ENCODE peak calls at places on chromosomes 11 and 22, in ten cellular contexts. I is heart right ventricle, D is psoas muscle, H is mammary epithelial cell, W is neural progenitor cell, S is adrenal gland, V is right lobe of liver, A is colonic mucosa, Q is pancreas, R is OCI-LY7. M is an unnamed sample.

GRCh38 chr22:30990675-30991074 is 21.6 kb downstream of the TUG1 start:
- DNase-seq in V (no peak), I (no peak), W (no peak), S (no peak), Q (no peak), R (no peak), D (no peak), H (no peak), A (no peak), M (no peak)

GRCh38 chr11:8779107-8779506 is 96.5 kb downstream of the RPL27A start:
- DNase-seq in D (no peak), H (no peak), V (no peak), W (no peak), Q (no peak), R (no peak), I (no peak), S (no peak), A (no peak), M (no peak)

GRCh38 chr11:104435498-104435897 is 271.6 kb upstream of the PDGFD start:
- DNase-seq in H (no peak), A (no peak), D (no peak), R (no peak), S (no peak), V (no peak), I (no peak), Q (no peak), W (no peak), M (no peak)

GRCh38 chr11:44381261-44381660 is 71.3 kb upstream of the ALX4 start:
- DNase-seq in W (no peak), R (no peak), H (no peak), V (no peak), I (no peak), Q (no peak), A (no peak), D (no peak), S (no peak), M (no peak)

GRCh38 chr22:32619614-32620426 is 145.2 kb downstream of the FBXO7 start:
- DNase-seq in I (peak; percentile 54), H (peak; percentile 69), D (peak; percentile 73), S (peak; percentile 54), W (no peak), A (no peak), R (no peak), Q (no peak), V (peak; percentile 42), M (peak; percentile 83)

GRCh38 chr11:100739636-100740035 is 52.5 kb downstream of the ARHGAP42 start:
- DNase-seq in Q (no peak), A (no peak), W (peak; percentile 36), I (no peak), V (no peak), S (peak; percentile 32), R (no peak), H (no peak), D (no peak), M (no peak)

GRCh38 chr11:122690801-122691649 is 35.5 kb downstream of the UBASH3B start:
- DNase-seq in W (peak; percentile 18), V (no peak), D (no peak), S (no peak), R (peak; percentile 75), I (no peak), A (no peak), Q (no peak), H (no peak), M (no peak)

GRCh38 chr11:76293189-76293631 is 86.9 kb upstream of the WNT11 start:
- DNase-seq in W (no peak), V (no peak), R (no peak), S (no peak), I (no peak), H (no peak), A (no peak), Q (no peak), D (no peak), M (no peak)

GRCh38 chr11:70954471-70954870 is 297.9 kb downstream of the SHANK2 start:
- DNase-seq in W (no peak), A (no peak), D (no peak), I (peak; percentile 24), V (no peak), S (no peak), H (no peak), R (no peak), Q (no peak), M (no peak)

GRCh38 chr11:119380816-119381185 is 689 bp downstream of the USP2 start:
- DNase-seq in S (no peak), A (no peak), H (no peak), I (no peak), V (no peak), W (peak; percentile 62), Q (no peak), D (peak; percentile 12), R (peak; percentile 42), M (no peak)

GRCh38 chr11:117299351-117300300 is 8.5 kb downstream of the BACE1-AS start:
- DNase-seq in A (no peak), W (peak; percentile 20), I (no peak), S (no peak), Q (peak; percentile 87), R (no peak), H (no peak), D (no peak), V (peak; percentile 45), M (no peak)

GRCh38 chr11:73157141-73158010 is 15.3 kb upstream of the FCHSD2 start:
- DNase-seq in D (peak; percentile 49), S (peak; percentile 45), H (no peak), Q (no peak), W (no peak), A (no peak), I (peak; percentile 57), R (peak; percentile 77), V (no peak), M (peak; percentile 45)

GRCh38 chr11:94154095-94154856 is 25.6 kb downstream of the PANX1 start:
- DNase-seq in I (no peak), S (no peak), A (no peak), W (no peak), R (no peak), D (no peak), Q (no peak), V (no peak), H (no peak), M (no peak)
- TF ChIP-seq CTCF in I (no peak), S (no peak), A (no peak), W (no peak), R (no peak), D (no peak), Q (no peak), V (no peak), H (no peak), M (no peak)

GRCh38 chr22:18104566-18104965 is 6.0 kb upstream of the TUBA8 start:
- DNase-seq in Q (no peak), I (no peak), D (no peak), A (no peak), S (no peak), H (no peak), V (no peak), W (no peak), R (peak; percentile 16), M (no peak)
- H3K9me3 ChIP-seq in Q (no peaks in the 10 kb centered on the region), I (no peaks in the 10 kb centered on the region), D (no peaks in the 10 kb centered on the region), A (no peaks in the 10 kb centered on the region), S (no peaks in the 10 kb centered on the region), H (no peaks in the 10 kb centered on the region), V (no peaks in the 10 kb centered on the region), W (no peaks in the 10 kb centered on the region), R (peaks cover 10% of the 10 kb centered on the region), M (no peaks in the 10 kb centered on the region)

DNA sequence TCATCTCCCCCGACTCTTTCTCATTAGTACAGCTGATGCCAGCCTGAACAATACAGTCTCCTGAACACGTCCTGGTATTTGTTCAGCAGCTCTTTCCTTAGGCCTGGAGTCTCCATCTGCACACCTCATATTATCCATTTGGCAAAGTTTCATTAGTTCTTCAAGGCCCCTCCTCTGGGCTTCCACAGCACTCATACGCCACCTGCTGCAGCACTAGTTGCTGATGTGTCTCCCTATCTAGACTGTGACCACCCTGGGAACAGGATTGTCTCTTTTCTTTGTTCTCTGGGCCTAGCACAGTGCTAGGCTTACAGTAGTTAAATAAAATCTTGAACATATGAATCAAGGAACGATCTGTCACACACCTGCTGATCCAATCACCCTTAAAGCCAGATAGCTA is 17.2 kb downstream of the DCHS1 start:
- DNase-seq in D (no peak), S (no peak), A (no peak), H (no peak), R (no peak), W (no peak), Q (no peak), V (no peak), I (no peak), M (no peak)
- H3K36me3 ChIP-seq in D (peaks cover 9% of the 10 kb centered on the region), S (no peaks in the 10 kb centered on the region), A (no peaks in the 10 kb centered on the region), H (no peaks in the 10 kb centered on the region), R (no peaks in the 10 kb centered on the region), W (no peaks in the 10 kb centered on the region), Q (no peaks in the 10 kb centered on the region), V (no peaks in the 10 kb centered on the region), I (no peaks in the 10 kb centered on the region), M (no peaks in the 10 kb centered on the region)

DNA sequence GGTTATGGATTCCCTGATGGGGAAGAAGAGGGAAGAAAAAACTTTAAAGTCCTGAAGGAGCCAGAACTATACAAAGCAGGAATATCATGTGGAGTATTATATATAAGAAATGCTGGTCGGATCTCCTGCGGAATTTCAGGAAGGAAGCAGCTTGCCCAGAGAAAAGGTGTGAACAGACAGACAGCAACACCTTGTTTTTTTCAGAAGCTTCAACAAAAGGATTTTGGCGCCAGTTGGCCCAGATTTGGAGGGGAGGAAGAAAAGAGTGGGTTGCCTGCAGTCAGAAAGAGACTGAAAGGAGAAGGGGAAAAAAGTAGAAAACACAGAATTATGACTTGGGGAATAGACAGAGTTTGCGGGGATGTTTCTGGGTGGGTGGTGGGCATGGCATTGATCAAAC is 45.2 kb downstream of the SEZ6L start:
- DNase-seq in D (no peak), Q (no peak), R (no peak), H (no peak), S (no peak), I (no peak), V (no peak), W (no peak), A (no peak), M (no peak)
- TF ChIP-seq CTCF in D (no peak), Q (no peak), R (no peak), H (no peak), S (no peak), I (no peak), V (no peak), W (no peak), A (no peak), M (no peak)

DNA sequence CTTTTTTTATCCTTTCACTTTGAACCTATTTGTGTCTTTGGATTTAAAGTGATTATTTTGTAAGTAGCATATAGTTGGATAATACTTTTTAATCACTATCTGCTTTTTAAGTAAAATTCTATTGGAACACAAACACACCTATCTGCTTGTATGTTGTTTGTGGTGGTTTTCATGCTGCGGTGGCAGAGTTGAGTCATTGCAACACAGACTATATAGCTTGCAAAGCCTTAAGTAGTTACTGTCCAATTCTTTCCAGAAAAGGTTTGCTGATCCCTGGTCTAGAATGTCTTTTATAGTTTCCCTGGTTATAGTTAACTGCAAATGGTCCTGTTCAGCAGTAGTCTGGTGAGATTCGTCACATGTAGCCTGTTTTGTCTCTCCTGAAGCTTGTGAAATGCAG is 21.5 kb downstream of the SHANK3 start:
- DNase-seq in I (no peak), V (no peak), W (no peak), S (no peak), D (no peak), R (no peak), H (no peak), A (no peak), Q (no peak), M (no peak)
- H3K9me3 ChIP-seq in I (peaks cover 5% of the 10 kb centered on the region), V (no peaks in the 10 kb centered on the region), W (peaks cover 4% of the 10 kb centered on the region), S (no peaks in the 10 kb centered on the region), D (no peaks in the 10 kb centered on the region), R (no peaks in the 10 kb centered on the region), H (no peaks in the 10 kb centered on the region), A (no peaks in the 10 kb centered on the region), Q (no peaks in the 10 kb centered on the region), M (no peaks in the 10 kb centered on the region)

M was measured in tibial artery.